ENCODE peak calls at places on chromosomes 3 and 15, in seven cellular contexts. One of them, this sample, is unnamed.

GRCh38 chr15:78567541-78567940 is 2.2 kb downstream of the CHRNA5 start:
- DNase-seq in pancreas: no peak
- DNase-seq in heart left ventricle: no peak
- DNase-seq in suprapubic skin: no peak
- DNase-seq in Panc1: no peak
- DNase-seq in sigmoid colon: no peak
- DNase-seq in lower leg skin: no peak
- DNase-seq in this sample: no peak

GRCh38 chr3:138444104-138444503 is 9.7 kb downstream of the ESYT3 start:
- DNase-seq in pancreas: no peak
- DNase-seq in heart left ventricle: no peak
- DNase-seq in suprapubic skin: no peak
- DNase-seq in Panc1: no peak
- DNase-seq in sigmoid colon: no peak
- DNase-seq in lower leg skin: no peak
- DNase-seq in this sample: no peak

GRCh38 chr15:82539690-82540054 is 585 bp downstream of the RPS17 start:
- DNase-seq in pancreas: no peak
- DNase-seq in heart left ventricle: no peak
- DNase-seq in suprapubic skin: no peak
- DNase-seq in Panc1: no peak
- DNase-seq in sigmoid colon: no peak
- DNase-seq in lower leg skin: no peak
- DNase-seq in this sample: no peak

GRCh38 chr15:70056091-70056680 is 41.5 kb downstream of the TLE3 start:
- DNase-seq in pancreas: no peak
- DNase-seq in heart left ventricle: no peak
- DNase-seq in suprapubic skin: peak; percentile 52
- DNase-seq in Panc1: no peak
- DNase-seq in sigmoid colon: peak; percentile 51
- DNase-seq in lower leg skin: no peak
- DNase-seq in this sample: peak; percentile 7

GRCh38 chr15:40764766-40765136 is 883 bp downstream of the GCHFR start:
- DNase-seq in pancreas: no peak
- DNase-seq in heart left ventricle: no peak
- DNase-seq in suprapubic skin: no peak
- DNase-seq in Panc1: no peak
- DNase-seq in sigmoid colon: no peak
- DNase-seq in lower leg skin: no peak
- DNase-seq in this sample: no peak

GRCh38 chr3:32405711-32406323 is 14.2 kb downstream of the CMTM7 start:
- DNase-seq in pancreas: no peak
- DNase-seq in heart left ventricle: no peak
- DNase-seq in suprapubic skin: no peak
- DNase-seq in Panc1: no peak
- DNase-seq in sigmoid colon: no peak
- DNase-seq in lower leg skin: no peak
- DNase-seq in this sample: no peak

GRCh38 chr3:102113421-102114041 is 264.2 kb downstream of the NFKBIZ start:
- DNase-seq in pancreas: no peak
- DNase-seq in heart left ventricle: no peak
- DNase-seq in suprapubic skin: no peak
- DNase-seq in Panc1: no peak
- DNase-seq in sigmoid colon: peak; percentile 72
- DNase-seq in lower leg skin: no peak
- DNase-seq in this sample: peak; percentile 60

GRCh38 chr3:68941055-68941454 is 8.7 kb upstream of the TAFA4 start:
- DNase-seq in pancreas: no peak
- DNase-seq in heart left ventricle: no peak
- DNase-seq in suprapubic skin: no peak
- DNase-seq in Panc1: no peak
- DNase-seq in sigmoid colon: no peak
- DNase-seq in lower leg skin: no peak
- DNase-seq in this sample: no peak

GRCh38 chr3:183825380-183826161 is at the start of gene MAP6D1:
- DNase-seq in pancreas: peak; percentile 39
- DNase-seq in heart left ventricle: peak; percentile 30
- DNase-seq in suprapubic skin: peak; percentile 80
- DNase-seq in Panc1: no peak
- DNase-seq in sigmoid colon: no peak
- DNase-seq in lower leg skin: no peak
- DNase-seq in this sample: peak; percentile 24

GRCh38 chr3:194254032-194254431 is 97.1 kb downstream of the CPN2 start:
- DNase-seq in pancreas: no peak
- DNase-seq in heart left ventricle: no peak
- DNase-seq in suprapubic skin: no peak
- DNase-seq in Panc1: no peak
- DNase-seq in sigmoid colon: no peak
- DNase-seq in lower leg skin: no peak
- DNase-seq in this sample: no peak

GRCh38 chr3:61637088-61638051 is 76.0 kb downstream of the PTPRG start:
- DNase-seq in pancreas: peak; percentile 50
- DNase-seq in heart left ventricle: peak; percentile 22
- DNase-seq in suprapubic skin: no peak
- DNase-seq in Panc1: no peak
- DNase-seq in sigmoid colon: peak; percentile 75
- DNase-seq in lower leg skin: no peak
- DNase-seq in this sample: peak; percentile 17

GRCh38 chr3:27079427-27080105 is 289.6 kb downstream of the NEK10 start:
- DNase-seq in pancreas: no peak
- DNase-seq in heart left ventricle: peak; percentile 21
- DNase-seq in suprapubic skin: no peak
- DNase-seq in Panc1: no peak
- DNase-seq in sigmoid colon: no peak
- DNase-seq in lower leg skin: no peak
- DNase-seq in this sample: no peak

GRCh38 chr3:57397175-57398026 is 104.9 kb upstream of the ASB14 start:
- DNase-seq in pancreas: peak; percentile 25
- DNase-seq in heart left ventricle: peak; percentile 18
- DNase-seq in suprapubic skin: no peak
- DNase-seq in Panc1: peak; percentile 60
- DNase-seq in sigmoid colon: no peak
- DNase-seq in lower leg skin: no peak
- DNase-seq in this sample: no peak

GRCh38 chr3:100425321-100425720 is 24.0 kb downstream of the LNP1 start:
- DNase-seq in pancreas: no peak
- DNase-seq in heart left ventricle: no peak
- DNase-seq in suprapubic skin: no peak
- DNase-seq in Panc1: no peak
- DNase-seq in sigmoid colon: no peak
- DNase-seq in lower leg skin: no peak
- DNase-seq in this sample: no peak
- TF ChIP-seq CTCF in pancreas: no peak
- TF ChIP-seq CTCF in heart left ventricle: no peak
- TF ChIP-seq CTCF in suprapubic skin: no peak
- TF ChIP-seq CTCF in Panc1: no peak
- TF ChIP-seq CTCF in sigmoid colon: no peak
- TF ChIP-seq CTCF in lower leg skin: no peak
- TF ChIP-seq CTCF in this sample: no peak

GRCh38 chr3:31041161-31041978 is 146.9 kb upstream of the GADL1 start:
- DNase-seq in pancreas: no peak
- DNase-seq in heart left ventricle: no peak
- DNase-seq in suprapubic skin: no peak
- DNase-seq in Panc1: peak; percentile 24
- DNase-seq in sigmoid colon: no peak
- DNase-seq in lower leg skin: no peak
- DNase-seq in this sample: no peak
- TF ChIP-seq CTCF in pancreas: no peak
- TF ChIP-seq CTCF in heart left ventricle: no peak
- TF ChIP-seq CTCF in suprapubic skin: no peak
- TF ChIP-seq CTCF in Panc1: no peak
- TF ChIP-seq CTCF in sigmoid colon: no peak
- TF ChIP-seq CTCF in lower leg skin: no peak
- TF ChIP-seq CTCF in this sample: no peak

GRCh38 chr3:10950476-10951294 is 41.9 kb upstream of the SLC6A1 start:
- DNase-seq in pancreas: no peak
- DNase-seq in heart left ventricle: no peak
- DNase-seq in suprapubic skin: no peak
- DNase-seq in Panc1: no peak
- DNase-seq in sigmoid colon: no peak
- DNase-seq in lower leg skin: no peak
- DNase-seq in this sample: peak; percentile 38
- TF ChIP-seq CTCF in pancreas: peak; percentile 19
- TF ChIP-seq CTCF in heart left ventricle: peak; percentile 63
- TF ChIP-seq CTCF in suprapubic skin: no peak
- TF ChIP-seq CTCF in Panc1: peak; percentile 82
- TF ChIP-seq CTCF in sigmoid colon: peak; percentile 18
- TF ChIP-seq CTCF in lower leg skin: no peak
- TF ChIP-seq CTCF in this sample: peak; percentile 37

GRCh38 chr15:65642588-65642987 is 20.9 kb downstream of the SLC24A1 start:
- DNase-seq in pancreas: no peak
- DNase-seq in heart left ventricle: no peak
- DNase-seq in suprapubic skin: no peak
- DNase-seq in Panc1: no peak
- DNase-seq in sigmoid colon: no peak
- DNase-seq in lower leg skin: no peak
- DNase-seq in this sample: peak; percentile 25

GRCh38 chr15:65638681-65639089 is 16.9 kb downstream of the SLC24A1 start:
- DNase-seq in pancreas: no peak
- DNase-seq in heart left ventricle: peak; percentile 20
- DNase-seq in suprapubic skin: no peak
- DNase-seq in Panc1: peak; percentile 39
- DNase-seq in sigmoid colon: no peak
- DNase-seq in lower leg skin: no peak
- DNase-seq in this sample: no peak

GRCh38 chr15:65641723-65642475 is 20.2 kb downstream of the SLC24A1 start:
- DNase-seq in pancreas: no peak
- DNase-seq in heart left ventricle: no peak
- DNase-seq in suprapubic skin: no peak
- DNase-seq in Panc1: no peak
- DNase-seq in sigmoid colon: no peak
- DNase-seq in lower leg skin: no peak
- DNase-seq in this sample: no peak

GRCh38 chr15:65638107-65638506 is 16.4 kb downstream of the SLC24A1 start:
- DNase-seq in pancreas: no peak
- DNase-seq in heart left ventricle: no peak
- DNase-seq in suprapubic skin: no peak
- DNase-seq in Panc1: no peak
- DNase-seq in sigmoid colon: no peak
- DNase-seq in lower leg skin: no peak
- DNase-seq in this sample: no peak

GRCh38 chr15:65639509-65639908 is 17.8 kb downstream of the SLC24A1 start:
- DNase-seq in pancreas: no peak
- DNase-seq in heart left ventricle: no peak
- DNase-seq in suprapubic skin: no peak
- DNase-seq in Panc1: no peak
- DNase-seq in sigmoid colon: no peak
- DNase-seq in lower leg skin: no peak
- DNase-seq in this sample: no peak
- TF ChIP-seq CTCF in pancreas: no peak
- TF ChIP-seq CTCF in heart left ventricle: no peak
- TF ChIP-seq CTCF in suprapubic skin: no peak
- TF ChIP-seq CTCF in Panc1: no peak
- TF ChIP-seq CTCF in sigmoid colon: no peak
- TF ChIP-seq CTCF in lower leg skin: no peak
- TF ChIP-seq CTCF in this sample: no peak

GRCh38 chr15:24857777-24858176 is 97.0 kb upstream of the SNRPN start:
- DNase-seq in pancreas: no peak
- DNase-seq in heart left ventricle: no peak
- DNase-seq in suprapubic skin: no peak
- DNase-seq in Panc1: no peak
- DNase-seq in sigmoid colon: no peak
- DNase-seq in lower leg skin: no peak
- DNase-seq in this sample: no peak

GRCh38 chr15:24857094-24857437 is 97.7 kb upstream of the SNRPN start:
- DNase-seq in pancreas: no peak
- DNase-seq in heart left ventricle: no peak
- DNase-seq in suprapubic skin: no peak
- DNase-seq in Panc1: no peak
- DNase-seq in sigmoid colon: no peak
- DNase-seq in lower leg skin: no peak
- DNase-seq in this sample: no peak

GRCh38 chr15:24858737-24859601 is 95.8 kb upstream of the SNRPN start:
- DNase-seq in pancreas: no peak
- DNase-seq in heart left ventricle: no peak
- DNase-seq in suprapubic skin: no peak
- DNase-seq in Panc1: no peak
- DNase-seq in sigmoid colon: no peak
- DNase-seq in lower leg skin: no peak
- DNase-seq in this sample: no peak

GRCh38 chr15:24861014-24861690 is 93.6 kb upstream of the SNRPN start:
- DNase-seq in pancreas: no peak
- DNase-seq in heart left ventricle: no peak
- DNase-seq in suprapubic skin: no peak
- DNase-seq in Panc1: no peak
- DNase-seq in sigmoid colon: no peak
- DNase-seq in lower leg skin: no peak
- DNase-seq in this sample: no peak

DNA sequence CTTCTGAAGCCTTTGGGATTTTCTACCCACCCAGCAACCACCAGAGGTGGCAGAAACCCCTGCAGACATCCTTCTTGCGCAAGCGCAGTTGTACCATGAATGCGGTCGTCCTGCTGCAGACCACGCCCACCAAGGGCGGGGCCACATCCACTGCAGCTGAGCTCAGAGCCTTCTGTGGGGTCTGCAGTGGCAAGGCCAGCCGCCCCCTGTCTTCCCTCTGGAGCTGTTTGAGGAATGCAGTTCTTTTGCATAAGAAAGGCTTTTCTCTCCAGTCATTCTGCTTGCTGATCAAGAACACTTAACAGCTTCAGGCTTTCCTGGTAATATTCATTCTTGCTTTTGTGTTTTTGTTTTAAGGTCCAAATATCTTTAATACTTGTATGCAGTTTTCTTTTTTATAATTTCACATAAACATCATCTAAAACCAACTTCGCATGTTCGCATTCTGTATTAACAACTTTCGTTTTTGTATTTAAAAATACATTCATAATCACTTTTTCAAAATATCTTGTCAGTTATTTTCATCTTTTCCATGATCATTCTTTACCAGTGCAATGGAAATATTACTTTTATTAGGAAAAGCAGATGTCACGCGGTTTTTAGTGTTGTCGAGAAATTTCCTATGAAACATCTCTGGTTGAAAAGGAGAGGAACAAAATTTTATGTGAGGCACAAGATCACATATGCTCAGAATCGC is 98.2 kb upstream of the SNRPN start:
- DNase-seq in pancreas: no peak
- DNase-seq in heart left ventricle: peak; percentile 46
- DNase-seq in suprapubic skin: no peak
- DNase-seq in Panc1: no peak
- DNase-seq in sigmoid colon: no peak
- DNase-seq in lower leg skin: no peak
- DNase-seq in this sample: no peak
- TF ChIP-seq CTCF in pancreas: no peak
- TF ChIP-seq CTCF in heart left ventricle: no peak
- TF ChIP-seq CTCF in suprapubic skin: no peak
- TF ChIP-seq CTCF in Panc1: no peak
- TF ChIP-seq CTCF in sigmoid colon: no peak
- TF ChIP-seq CTCF in lower leg skin: no peak
- TF ChIP-seq CTCF in this sample: no peak

GRCh38 chr3:197333901-197334639 is 35.7 kb upstream of the DLG1 start:
- DNase-seq in pancreas: no peak
- DNase-seq in heart left ventricle: no peak
- DNase-seq in suprapubic skin: no peak
- DNase-seq in Panc1: no peak
- DNase-seq in sigmoid colon: no peak
- DNase-seq in lower leg skin: peak; percentile 7
- DNase-seq in this sample: no peak
- TF ChIP-seq CTCF in pancreas: no peak
- TF ChIP-seq CTCF in heart left ventricle: no peak
- TF ChIP-seq CTCF in suprapubic skin: no peak
- TF ChIP-seq CTCF in Panc1: no peak
- TF ChIP-seq CTCF in sigmoid colon: no peak
- TF ChIP-seq CTCF in lower leg skin: no peak
- TF ChIP-seq CTCF in this sample: no peak

GRCh38 chr3:74091204-74091603 is 466.5 kb upstream of the PDZRN3 start:
- DNase-seq in pancreas: no peak
- DNase-seq in heart left ventricle: no peak
- DNase-seq in suprapubic skin: no peak
- DNase-seq in Panc1: no peak
- DNase-seq in sigmoid colon: no peak
- DNase-seq in lower leg skin: no peak
- DNase-seq in this sample: no peak
- TF ChIP-seq CTCF in pancreas: no peak
- TF ChIP-seq CTCF in heart left ventricle: no peak
- TF ChIP-seq CTCF in suprapubic skin: no peak
- TF ChIP-seq CTCF in Panc1: no peak
- TF ChIP-seq CTCF in sigmoid colon: no peak
- TF ChIP-seq CTCF in lower leg skin: no peak
- TF ChIP-seq CTCF in this sample: no peak